ENCODE peak calls at places on chromosomes 6 and 20, in seven cellular contexts. R is stomach, O is IMR-90, C is Right ventricle myocardium superior, D is GM04504, W is HEK293T, A is neural crest cell. F is an unnamed sample.

GRCh38 chr6:170295519-170296422 is 4.9 kb upstream of the DLL1 start:
- DNase-seq in C (peak), R (peak), A (peak), D (no peak), O (no peak), W (peak), F (peak)

GRCh38 chr6:8678466-8678865 is 243.1 kb upstream of the SLC35B3 start:
- DNase-seq in C (no peak), R (no peak), O (no peak), A (no peak), W (no peak), D (no peak), F (no peak)

GRCh38 chr6:168089186-168090063 is 10.4 kb upstream of the FRMD1 start:
- DNase-seq in R (no peak), O (no peak), D (no peak), C (peak), W (peak), A (no peak), F (no peak)

GRCh38 chr6:135970750-135971149 is 119.2 kb downstream of the PDE7B start:
- DNase-seq in D (no peak), R (no peak), A (no peak), O (no peak), W (no peak), C (no peak), F (no peak)

GRCh38 chr6:168676552-168677317 is 235.8 kb downstream of the SMOC2 start:
- DNase-seq in W (no peak), A (no peak), O (no peak), R (no peak), C (peak), D (no peak), F (no peak)

GRCh38 chr20:46375771-46376170 is 30.6 kb downstream of the ELMO2 start:
- DNase-seq in A (no peak), O (peak), D (no peak), C (no peak), R (no peak), W (no peak), F (no peak)

GRCh38 chr20:62860924-62861691 is 514 bp downstream of the TCFL5 start:
- DNase-seq in W (peak), A (no peak), C (no peak), O (no peak), D (no peak), R (no peak), F (no peak)

GRCh38 chr20:40650707-40651106 is 38.3 kb downstream of the MAFB start:
- DNase-seq in R (no peak), W (no peak), C (no peak), D (no peak), O (no peak), A (no peak), F (no peak)

GRCh38 chr20:49132995-49133451 is 55.1 kb downstream of the STAU1 start:
- DNase-seq in A (peak), O (peak), C (no peak), W (peak), D (peak), R (no peak), F (peak)

GRCh38 chr6:68226460-68226859 is 408.6 kb upstream of the ADGRB3 start:
- DNase-seq in A (no peak), R (no peak), O (no peak), D (no peak), C (no peak), W (no peak), F (peak)

GRCh38 chr6:128491643-128492206 is 28.7 kb downstream of the PTPRK start:
- DNase-seq in W (no peak), O (peak), D (no peak), C (no peak), R (no peak), A (no peak), F (no peak)

F was measured in Kasumi-1.